ENCODE peak calls at places on chromosomes 4 and X, in five cellular contexts. One of them, this sample, is unnamed.
A peak's percentile ranks its signal among the peaks of the same experiment; 100 is the strongest.

GRCh38 chr4:2390780-2391490 is 27.5 kb downstream of the ZFYVE28 start:
- DNase-seq in A549: no peak
- DNase-seq in suprapubic skin: no peak
- DNase-seq in SK-N-SH: peak; percentile 80
- DNase-seq in upper lobe of left lung: no peak
- DNase-seq in this sample: no peak

GRCh38 chr4:20890752-20891151 is 190.5 kb downstream of the PACRGL start:
- DNase-seq in A549: no peak
- DNase-seq in suprapubic skin: no peak
- DNase-seq in SK-N-SH: no peak
- DNase-seq in upper lobe of left lung: no peak
- DNase-seq in this sample: no peak

GRCh38 chrX:20529711-20530110 is 263.0 kb upstream of the RPS6KA3 start:
- DNase-seq in A549: no peak
- DNase-seq in suprapubic skin: no peak
- DNase-seq in SK-N-SH: no peak
- DNase-seq in upper lobe of left lung: no peak
- DNase-seq in this sample: no peak

GRCh38 chrX:108036298-108036973 is 8.4 kb upstream of the VSIG1 start:
- DNase-seq in A549: peak; percentile 97
- DNase-seq in suprapubic skin: no peak
- DNase-seq in SK-N-SH: no peak
- DNase-seq in upper lobe of left lung: no peak
- DNase-seq in this sample: no peak

GRCh38 chrX:4547218-4547836 is 833.9 kb upstream of the PRKX start:
- DNase-seq in A549: peak; percentile 53
- DNase-seq in suprapubic skin: no peak
- DNase-seq in SK-N-SH: peak; percentile 20
- DNase-seq in upper lobe of left lung: peak; percentile 41
- DNase-seq in this sample: peak; percentile 30

GRCh38 chr4:152360045-152360410 is 175.9 kb downstream of the FBXW7 start:
- DNase-seq in A549: no peak
- DNase-seq in suprapubic skin: no peak
- DNase-seq in SK-N-SH: no peak
- DNase-seq in upper lobe of left lung: no peak
- DNase-seq in this sample: no peak

GRCh38 chr4:166400270-166400894 is 527.3 kb downstream of the TLL1 start:
- DNase-seq in A549: no peak
- DNase-seq in suprapubic skin: no peak
- DNase-seq in SK-N-SH: no peak
- DNase-seq in upper lobe of left lung: no peak
- DNase-seq in this sample: no peak

GRCh38 chrX:121146059-121146628 is 98.7 kb downstream of the GLUD2 start:
- DNase-seq in A549: no peak
- DNase-seq in suprapubic skin: no peak
- DNase-seq in SK-N-SH: no peak
- DNase-seq in upper lobe of left lung: no peak
- DNase-seq in this sample: no peak

GRCh38 chrX:64184396-64184795 is 21.1 kb downstream of the AMER1 start:
- DNase-seq in A549: no peak
- DNase-seq in suprapubic skin: no peak
- DNase-seq in SK-N-SH: no peak
- DNase-seq in upper lobe of left lung: no peak
- DNase-seq in this sample: no peak

GRCh38 chrX:3312109-3312508 is 34.3 kb downstream of the MXRA5 start:
- DNase-seq in A549: no peak
- DNase-seq in suprapubic skin: no peak
- DNase-seq in SK-N-SH: no peak
- DNase-seq in upper lobe of left lung: no peak
- DNase-seq in this sample: no peak

GRCh38 chrX:100642296-100642695 is 1.7 kb upstream of the SRPX2 start:
- DNase-seq in A549: no peak
- DNase-seq in suprapubic skin: no peak
- DNase-seq in SK-N-SH: no peak
- DNase-seq in upper lobe of left lung: no peak
- DNase-seq in this sample: no peak

GRCh38 chrX:72683631-72684030 is 30.5 kb downstream of the PHKA1 start:
- DNase-seq in A549: no peak
- DNase-seq in suprapubic skin: no peak
- DNase-seq in SK-N-SH: no peak
- DNase-seq in upper lobe of left lung: no peak
- DNase-seq in this sample: no peak

GRCh38 chr4:109609431-109609830 is 49.4 kb downstream of the MCUB start:
- DNase-seq in A549: no peak
- DNase-seq in suprapubic skin: no peak
- DNase-seq in SK-N-SH: no peak
- DNase-seq in upper lobe of left lung: no peak
- DNase-seq in this sample: no peak

GRCh38 chrX:54043084-54043483 is 1.2 kb downstream of the PHF8 start:
- DNase-seq in A549: no peak
- DNase-seq in suprapubic skin: no peak
- DNase-seq in SK-N-SH: no peak
- DNase-seq in upper lobe of left lung: no peak
- DNase-seq in this sample: no peak

GRCh38 chr4:16686195-16686594 is 212.2 kb downstream of the LDB2 start:
- DNase-seq in A549: no peak
- DNase-seq in suprapubic skin: no peak
- DNase-seq in SK-N-SH: no peak
- DNase-seq in upper lobe of left lung: no peak
- DNase-seq in this sample: no peak

GRCh38 chrX:10617964-10618342 is 2.4 kb downstream of the MID1 start:
- DNase-seq in A549: peak; percentile 55
- DNase-seq in suprapubic skin: no peak
- DNase-seq in SK-N-SH: peak; percentile 11
- DNase-seq in upper lobe of left lung: no peak
- DNase-seq in this sample: no peak

GRCh38 chr4:72286185-72286584 is 254.4 kb downstream of the NPFFR2 start:
- DNase-seq in A549: peak; percentile 2
- DNase-seq in suprapubic skin: no peak
- DNase-seq in SK-N-SH: peak; percentile 1
- DNase-seq in upper lobe of left lung: no peak
- DNase-seq in this sample: no peak

GRCh38 chrX:80808854-80809493 is 703 bp downstream of the BRWD3 start:
- DNase-seq in A549: peak; percentile 20
- DNase-seq in suprapubic skin: peak; percentile 69
- DNase-seq in SK-N-SH: peak; percentile 27
- DNase-seq in upper lobe of left lung: peak; percentile 28
- DNase-seq in this sample: peak; percentile 42

GRCh38 chrX:46713672-46714487 is 45.0 kb downstream of the SLC9A7 start:
- DNase-seq in A549: no peak
- DNase-seq in suprapubic skin: no peak
- DNase-seq in SK-N-SH: no peak
- DNase-seq in upper lobe of left lung: no peak
- DNase-seq in this sample: no peak
- TF ChIP-seq EP300 in A549: no peak
- TF ChIP-seq EP300 in suprapubic skin: no peak
- TF ChIP-seq EP300 in SK-N-SH: no peak
- TF ChIP-seq EP300 in upper lobe of left lung: no peak
- TF ChIP-seq EP300 in this sample: no peak

GRCh38 chr4:53380221-53380620 is 2.8 kb downstream of the FIP1L1 start:
- DNase-seq in A549: no peak
- DNase-seq in suprapubic skin: no peak
- DNase-seq in SK-N-SH: no peak
- DNase-seq in upper lobe of left lung: no peak
- DNase-seq in this sample: no peak
- H3K4me1 ChIP-seq in A549: peaks cover 17% of the 10 kb centered on the region
- H3K4me1 ChIP-seq in suprapubic skin: peaks cover 33% of the 10 kb centered on the region
- H3K4me1 ChIP-seq in SK-N-SH: peaks cover 8% of the 10 kb centered on the region
- H3K4me1 ChIP-seq in upper lobe of left lung: peaks cover 25% of the 10 kb centered on the region
- H3K4me1 ChIP-seq in this sample: peaks cover 3% of the 10 kb centered on the region

GRCh38 chrX:153929576-153929975 is 3.5 kb upstream of the ARHGAP4 start:
- DNase-seq in A549: no peak
- DNase-seq in suprapubic skin: no peak
- DNase-seq in SK-N-SH: no peak
- DNase-seq in upper lobe of left lung: no peak
- DNase-seq in this sample: no peak
- H3K4me3 ChIP-seq in A549: no peak overlapping the region
- H3K4me3 ChIP-seq in suprapubic skin: no peak overlapping the region
- H3K4me3 ChIP-seq in SK-N-SH: no peak overlapping the region
- H3K4me3 ChIP-seq in upper lobe of left lung: no peak overlapping the region
- H3K4me3 ChIP-seq in this sample: no peak overlapping the region

GRCh38 chr4:79210636-79211049 is 115.2 kb downstream of the NAA11 start:
- DNase-seq in A549: no peak
- DNase-seq in suprapubic skin: no peak
- DNase-seq in SK-N-SH: no peak
- DNase-seq in upper lobe of left lung: no peak
- DNase-seq in this sample: no peak

GRCh38 chr4:79211490-79211889 is 114.4 kb downstream of the NAA11 start:
- DNase-seq in A549: no peak
- DNase-seq in suprapubic skin: no peak
- DNase-seq in SK-N-SH: no peak
- DNase-seq in upper lobe of left lung: no peak
- DNase-seq in this sample: no peak

GRCh38 chr4:79207281-79207680 is 118.6 kb downstream of the NAA11 start:
- DNase-seq in A549: no peak
- DNase-seq in suprapubic skin: no peak
- DNase-seq in SK-N-SH: no peak
- DNase-seq in upper lobe of left lung: no peak
- DNase-seq in this sample: no peak

GRCh38 chr4:79212311-79212710 is 113.5 kb downstream of the NAA11 start:
- DNase-seq in A549: no peak
- DNase-seq in suprapubic skin: no peak
- DNase-seq in SK-N-SH: no peak
- DNase-seq in upper lobe of left lung: no peak
- DNase-seq in this sample: no peak

DNA sequence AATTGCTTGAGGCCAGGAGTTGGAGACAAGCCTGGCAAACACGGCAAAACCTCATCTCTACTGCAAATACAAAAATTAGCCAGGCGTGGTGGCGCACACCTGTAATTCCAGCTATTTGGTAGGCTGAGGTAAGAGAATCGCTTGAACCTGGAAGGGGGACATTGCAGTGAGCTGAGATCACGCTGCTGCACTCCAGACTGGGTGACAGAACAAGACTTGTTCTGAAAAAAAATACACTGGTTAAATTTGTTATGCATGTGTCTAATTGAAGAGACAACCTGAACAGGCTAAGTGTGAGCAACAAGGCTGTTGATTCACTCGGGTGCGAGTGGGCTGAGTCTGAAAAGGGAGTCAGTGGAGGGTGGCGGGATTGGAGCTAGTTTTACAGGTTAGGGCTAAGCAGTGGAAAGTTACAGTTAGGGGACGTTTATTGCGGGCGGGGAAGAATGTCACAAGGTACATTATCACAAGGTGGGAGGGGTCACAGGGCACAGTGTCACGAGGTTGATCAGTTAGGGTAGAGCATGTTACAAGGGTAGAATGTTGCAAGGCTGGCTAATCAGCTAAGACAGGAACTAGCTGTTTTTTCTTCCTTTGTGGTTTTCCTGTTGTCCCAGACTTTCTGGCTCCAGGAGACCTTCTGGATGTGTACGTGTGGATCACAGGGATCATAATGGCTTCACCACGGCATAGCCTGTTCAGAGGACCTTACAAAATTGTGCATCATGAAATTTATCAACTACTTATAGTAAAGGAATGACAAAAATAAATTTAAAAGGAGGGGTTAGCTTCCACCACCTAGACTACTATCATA is 115.8 kb downstream of the NAA11 start:
- DNase-seq in A549: no peak
- DNase-seq in suprapubic skin: no peak
- DNase-seq in SK-N-SH: no peak
- DNase-seq in upper lobe of left lung: no peak
- DNase-seq in this sample: no peak
- TF ChIP-seq EP300 in A549: no peak
- TF ChIP-seq EP300 in suprapubic skin: no peak
- TF ChIP-seq EP300 in SK-N-SH: no peak
- TF ChIP-seq EP300 in upper lobe of left lung: no peak
- TF ChIP-seq EP300 in this sample: no peak

DNA sequence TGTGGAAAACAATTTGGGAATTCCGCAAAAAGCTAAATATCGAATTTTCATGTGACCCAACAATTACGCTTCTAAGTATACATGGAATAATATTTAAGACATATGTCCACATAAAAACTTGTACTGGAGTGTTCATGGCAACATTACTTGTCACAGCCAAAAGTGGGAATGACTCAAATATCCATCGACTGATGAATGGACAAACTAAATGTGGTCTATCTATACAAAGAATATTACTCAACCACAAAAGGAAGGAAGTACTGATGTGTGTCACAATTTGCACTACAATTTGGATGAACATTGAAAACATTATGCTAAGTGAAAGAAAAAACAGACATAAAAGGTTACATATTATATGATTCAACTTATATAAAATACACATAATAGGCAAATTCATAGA is 71.9 kb downstream of the AFF2 start:
- DNase-seq in A549: no peak
- DNase-seq in suprapubic skin: no peak
- DNase-seq in SK-N-SH: no peak
- DNase-seq in upper lobe of left lung: no peak
- DNase-seq in this sample: no peak
- H3K4me1 ChIP-seq in A549: no peaks in the 10 kb centered on the region
- H3K4me1 ChIP-seq in suprapubic skin: no peaks in the 10 kb centered on the region
- H3K4me1 ChIP-seq in SK-N-SH: no peaks in the 10 kb centered on the region
- H3K4me1 ChIP-seq in upper lobe of left lung: no peaks in the 10 kb centered on the region
- H3K4me1 ChIP-seq in this sample: no peaks in the 10 kb centered on the region

DNA sequence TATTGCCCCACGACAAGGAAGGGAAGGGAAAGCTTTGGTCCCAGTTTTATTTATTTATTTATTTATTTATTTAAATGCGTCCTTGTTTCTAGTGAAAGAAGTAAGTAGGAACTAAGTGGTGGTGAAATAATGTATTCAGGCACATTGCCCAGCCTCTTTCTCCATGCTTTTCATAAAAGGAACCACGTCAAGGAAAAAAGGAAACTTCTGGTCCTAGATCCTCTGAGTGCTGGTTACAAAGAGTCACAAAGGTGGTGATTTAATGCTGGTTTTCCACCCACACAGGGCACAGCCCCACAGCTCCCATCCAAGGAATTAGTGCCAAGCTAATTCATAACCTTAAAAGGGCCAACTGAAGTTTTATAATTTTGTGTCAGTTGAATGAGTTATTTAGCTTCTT is 206.6 kb upstream of the GYPA start:
- DNase-seq in A549: no peak
- DNase-seq in suprapubic skin: no peak
- DNase-seq in SK-N-SH: no peak
- DNase-seq in upper lobe of left lung: no peak
- DNase-seq in this sample: no peak
- H3K4me3 ChIP-seq in A549: no peak overlapping the region
- H3K4me3 ChIP-seq in suprapubic skin: no peak overlapping the region
- H3K4me3 ChIP-seq in SK-N-SH: no peak overlapping the region
- H3K4me3 ChIP-seq in upper lobe of left lung: no peak overlapping the region
- H3K4me3 ChIP-seq in this sample: no peak overlapping the region

GRCh38 chr4:13484045-13484748 is at the start of gene RAB28:
- DNase-seq in A549: peak; percentile 91
- DNase-seq in suprapubic skin: peak; percentile 94
- DNase-seq in SK-N-SH: peak; percentile 95
- DNase-seq in upper lobe of left lung: peak; percentile 96
- DNase-seq in this sample: peak; percentile 97
- TF ChIP-seq EP300 in A549: no peak
- TF ChIP-seq EP300 in suprapubic skin: no peak
- TF ChIP-seq EP300 in SK-N-SH: no peak
- TF ChIP-seq EP300 in upper lobe of left lung: no peak
- TF ChIP-seq EP300 in this sample: no peak